ENCODE peak calls at places on chromosomes 16 and 17, in four cellular contexts. G is IMR-90, M is H9, O is H1. F is an unnamed sample.

GRCh38 chr17:74245145-74245817 is 28.8 kb upstream of the DNAI2 start:
- DNase-seq in G (no peak), O (peak), M (peak), F (peak)

GRCh38 chr16:46729326-46729995 is 18.7 kb downstream of the MYLK3 start:
- DNase-seq in M (no peak), O (no peak), G (no peak), F (no peak)

GRCh38 chr16:4625617-4626159 is 1.1 kb downstream of the MGRN1 start:
- DNase-seq in G (no peak), O (no peak), M (no peak), F (no peak)

GRCh38 chr17:75352079-75352569 is 53.4 kb downstream of the GRB2 start:
- DNase-seq in G (no peak), O (no peak), M (peak), F (peak)

GRCh38 chr16:84032458-84033178 is 10.0 kb downstream of the SLC38A8 start:
- DNase-seq in G (no peak), M (no peak), O (no peak), F (peak)

GRCh38 chr17:63823659-63824331 is 3.4 kb upstream of the PSMC5 start:
- DNase-seq in M (no peak), O (no peak), G (no peak), F (no peak)

GRCh38 chr17:49993423-49994037 is 1.5 kb downstream of the DLX3 start:
- DNase-seq in O (no peak), G (no peak), M (peak), F (peak)

GRCh38 chr17:65518256-65518655 is 43.2 kb downstream of the AXIN2 start:
- DNase-seq in M (no peak), G (peak), O (no peak), F (no peak)

GRCh38 chr17:61209524-61209923 is 190.1 kb upstream of the TBX2 start:
- DNase-seq in G (no peak), M (no peak), O (no peak), F (no peak)

GRCh38 chr16:69150146-69150865 is 17.9 kb downstream of the UTP4 start:
- DNase-seq in M (peak), O (no peak), G (peak), F (peak)

GRCh38 chr16:3180445-3180878 is 7.5 kb upstream of the OR1F1 start:
- DNase-seq in O (no peak), G (no peak), M (peak), F (peak)

GRCh38 chr17:19743101-19744100 is 4.7 kb downstream of the ALDH3A1 start:
- DNase-seq in O (no peak), M (no peak), G (no peak), F (no peak)

GRCh38 chr17:39001703-39002637 is 34.8 kb upstream of the FBXO47 start:
- DNase-seq in O (no peak), M (peak), G (peak), F (peak)

GRCh38 chr17:40862985-40863733 is 3.9 kb downstream of the KRT12 start:
- DNase-seq in O (peak), M (peak), G (no peak), F (peak)

GRCh38 chr17:17913695-17914332 is 58.4 kb downstream of the TOM1L2 start:
- DNase-seq in M (peak), G (peak), O (peak), F (peak)

GRCh38 chr17:18250259-18250658 is 8.3 kb downstream of the FLII start:
- DNase-seq in G (no peak), M (no peak), O (no peak), F (no peak)

GRCh38 chr17:28712037-28712704 is 483 bp upstream of the PROCA1 start:
- DNase-seq in O (no peak), M (peak), G (no peak), F (peak)

GRCh38 chr17:19780846-19781245 is 32.7 kb upstream of the ALDH3A1 start:
- DNase-seq in O (no peak), G (no peak), M (no peak), F (no peak)

GRCh38 chr17:59892849-59893616 is at the start of the genes RPS6KB1 and TUBD1:
- DNase-seq in O (peak), M (peak), G (peak), F (peak)

GRCh38 chr16:14490281-14490680 is 139.8 kb downstream of the PARN start:
- DNase-seq in O (no peak), G (no peak), M (no peak), F (no peak)

GRCh38 chr17:50095626-50096037 is 481 bp downstream of the PDK2 start:
- DNase-seq in G (no peak), M (no peak), O (no peak), F (no peak)

GRCh38 chr17:15181333-15181732 is 83.8 kb downstream of the PMP22 start:
- DNase-seq in O (no peak), G (no peak), M (no peak), F (no peak)

GRCh38 chr16:19914877-19915276 is 30.2 kb upstream of the GPRC5B start:
- DNase-seq in O (no peak), M (no peak), G (no peak), F (no peak)

GRCh38 chr17:30217054-30217453 is 18.4 kb downstream of the SLC6A4 start:
- DNase-seq in M (no peak), O (no peak), G (no peak), F (no peak)

GRCh38 chr17:28901866-28902818 is 737 bp downstream of the DHRS13 start:
- DNase-seq in G (no peak), M (no peak), O (no peak), F (peak)

GRCh38 chr17:46818319-46818928 is at the start of gene WNT3:
- DNase-seq in G (no peak), O (no peak), M (peak), F (peak)

GRCh38 chr17:40283662-40284061 is 4.0 kb upstream of the CDC6 start:
- DNase-seq in M (no peak), G (peak), O (no peak), F (no peak)

DNA sequence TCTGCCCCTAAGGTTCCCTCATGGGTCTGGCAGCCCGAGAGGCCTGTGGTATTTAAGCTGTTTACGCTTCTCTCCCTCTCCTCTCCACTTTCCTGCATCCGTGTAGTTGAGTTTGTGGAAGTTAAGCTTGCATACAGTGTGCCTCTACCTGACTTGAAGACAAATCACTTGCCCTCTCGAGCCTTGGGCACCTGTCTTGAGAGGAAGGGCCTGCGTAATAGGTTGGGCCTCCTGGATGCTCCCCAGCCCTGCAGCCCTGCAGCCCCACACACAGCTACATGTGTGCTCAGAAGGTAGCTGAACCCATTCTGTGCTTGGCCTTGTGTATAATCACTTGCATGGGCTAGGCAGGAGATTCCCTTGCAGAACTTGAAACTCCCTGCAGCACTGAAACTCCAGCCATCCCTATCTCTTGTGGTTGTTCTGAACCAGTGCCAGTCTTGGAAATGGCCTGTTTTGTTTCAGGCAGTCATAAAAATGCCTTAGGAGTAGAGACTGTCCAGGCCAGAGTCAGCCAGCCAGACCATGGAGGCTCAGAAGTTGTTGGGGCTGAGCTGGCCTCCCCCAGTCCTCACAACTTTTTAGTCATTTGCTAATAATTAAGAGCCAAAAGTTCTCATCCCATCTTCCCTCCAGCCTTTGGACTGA is 134.6 kb downstream of the CLEC16A start:
- DNase-seq in M (no peak), G (peak), O (no peak), F (no peak)
- H3K27ac ChIP-seq in M (no peak), G (peak), O (no peak), F (no peak)

GRCh38 chr17:2880050-2880449 is 83.8 kb downstream of the RAP1GAP2 start:
- DNase-seq in O (no peak), G (no peak), M (no peak), F (no peak)

GRCh38 chr17:2878751-2879254 is 82.6 kb downstream of the RAP1GAP2 start:
- DNase-seq in G (no peak), M (no peak), O (no peak), F (no peak)

GRCh38 chr17:2885751-2886150 is 89.5 kb downstream of the RAP1GAP2 start:
- DNase-seq in M (no peak), G (no peak), O (no peak), F (no peak)

GRCh38 chr17:2881295-2881694 is 85.1 kb downstream of the RAP1GAP2 start:
- DNase-seq in O (no peak), M (no peak), G (no peak), F (no peak)

DNA sequence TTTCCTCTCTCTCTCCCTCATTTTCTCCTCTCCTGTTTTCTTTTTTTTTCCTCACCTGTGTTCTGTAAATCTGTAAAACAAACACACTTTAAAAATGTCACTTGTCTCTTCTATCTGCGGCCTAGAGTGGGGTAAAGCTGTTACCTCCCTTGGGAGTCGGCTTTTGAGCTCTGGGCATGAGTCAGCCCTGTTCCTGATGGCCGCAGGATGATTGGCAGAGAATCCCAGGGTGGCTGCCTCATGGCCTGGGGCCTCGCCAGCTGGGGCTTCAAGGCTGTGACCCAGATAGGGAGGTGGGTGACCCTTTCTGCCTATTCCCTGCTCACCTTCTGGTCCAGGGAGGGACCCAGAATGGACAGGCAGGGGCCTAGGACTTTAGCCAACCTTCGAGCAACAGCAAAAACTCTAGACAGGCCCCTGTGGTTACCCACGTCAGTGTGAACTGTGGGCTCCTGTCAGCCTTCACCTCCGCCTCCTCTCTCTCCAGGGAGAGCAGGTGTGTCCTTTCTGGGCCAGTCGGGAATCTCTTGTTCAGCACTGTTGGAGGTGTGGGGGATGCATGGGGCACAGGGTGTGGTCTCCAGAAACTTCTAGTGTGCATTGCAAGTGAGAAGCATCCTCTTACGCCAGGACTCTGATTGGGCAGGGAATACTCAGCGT is 87.4 kb downstream of the RAP1GAP2 start:
- DNase-seq in O (no peak), G (peak), M (no peak), F (peak)
- H3K56ac ChIP-seq in O (no peak), G (no peak), M (no peak), F (peak)

DNA sequence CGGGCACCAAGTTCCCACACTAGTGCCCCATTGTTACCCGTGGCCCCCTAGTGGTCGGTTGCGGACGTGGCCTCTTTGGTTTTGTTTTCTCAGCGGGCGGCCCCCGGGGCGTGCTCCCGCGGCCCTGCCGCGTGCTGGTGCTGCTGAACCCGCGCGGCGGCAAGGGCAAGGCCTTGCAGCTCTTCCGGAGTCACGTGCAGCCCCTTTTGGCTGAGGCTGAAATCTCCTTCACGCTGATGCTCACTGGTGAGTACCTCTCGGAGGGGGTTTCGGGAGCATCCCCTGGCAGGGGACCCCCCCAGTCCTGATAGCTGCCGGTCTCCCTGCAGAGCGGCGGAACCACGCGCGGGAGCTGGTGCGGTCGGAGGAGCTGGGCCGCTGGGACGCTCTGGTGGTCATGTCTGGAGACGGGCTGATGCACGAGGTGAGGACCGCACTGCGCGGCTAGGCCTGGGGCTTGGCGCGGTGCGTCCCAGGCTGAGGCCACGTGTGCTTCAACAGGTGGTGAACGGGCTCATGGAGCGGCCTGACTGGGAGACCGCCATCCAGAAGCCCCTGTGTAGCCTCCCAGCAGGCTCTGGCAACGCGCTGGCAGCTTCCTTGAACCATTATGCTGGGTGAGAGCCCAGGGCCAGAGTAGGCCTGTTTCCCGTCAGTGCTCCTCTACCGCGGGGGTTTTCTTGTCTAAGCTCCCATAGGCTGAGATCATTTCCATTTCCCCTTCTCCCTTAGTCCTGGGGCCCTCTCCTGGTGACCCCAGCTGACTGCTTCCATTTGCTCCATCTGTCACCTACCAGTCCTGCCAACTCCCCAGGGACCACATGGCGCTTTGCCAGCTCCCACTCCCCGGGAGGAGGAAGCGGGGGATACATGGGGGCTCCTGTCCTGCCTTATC is 1.7 kb downstream of the SPHK1 start:
- DNase-seq in O (no peak), G (peak), M (peak), F (peak)
- H3K27ac ChIP-seq in O (no peak), G (peak), M (no peak), F (no peak)

GRCh38 chr16:21194771-21195301 is 16.5 kb downstream of the ZP2 start:
- DNase-seq in G (no peak), O (no peak), M (no peak), F (no peak)
- H3K56ac ChIP-seq in G (no peak), O (no peak), M (no peak), F (no peak)

DNA sequence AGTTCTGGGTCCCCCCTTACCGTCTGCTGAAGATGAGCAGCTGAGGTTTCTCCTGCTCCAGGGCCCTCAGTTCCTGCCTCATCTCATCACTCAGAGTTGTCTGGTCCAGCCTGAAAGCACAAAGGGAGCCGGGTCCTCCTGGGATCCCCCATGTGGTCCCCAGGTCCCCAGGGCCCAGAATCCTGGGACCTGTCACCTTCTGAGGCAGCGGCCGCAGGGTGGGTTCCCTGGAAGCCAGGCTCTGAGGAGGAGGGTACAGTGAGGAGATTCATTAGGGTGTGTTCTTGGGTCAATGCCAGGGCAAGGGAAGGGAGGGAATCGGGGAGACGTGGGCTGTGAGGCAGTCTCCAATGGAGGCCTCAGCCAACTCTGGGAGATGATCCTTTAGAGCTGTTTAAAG is 47.5 kb downstream of the NLRP1 start:
- DNase-seq in M (no peak), O (no peak), G (no peak), F (no peak)
- H3K27ac ChIP-seq in M (no peak), O (no peak), G (no peak), F (no peak)

F was measured in mesendoderm.